ENCODE peak calls at places on chromosomes 4 and X, in six cellular contexts. J is A549, L is K562, R is SK-N-SH, H is HepG2, G is GM12878. S is an unnamed sample.
A peak's percentile ranks its signal among the peaks of the same experiment; 100 is the strongest.

GRCh38 chr4:168095776-168096443 is 3.6 kb downstream of the ANXA10 start:
- DNase-seq in R (no peak), H (no peak), J (no peak), G (no peak), L (no peak), S (peak; percentile 57)

GRCh38 chrX:9189286-9189685 is 155.4 kb upstream of the FAM9B start:
- DNase-seq in L (no peak), R (no peak), H (no peak), J (no peak), G (no peak), S (no peak)

GRCh38 chrX:138710866-138711331 is 618 bp downstream of the FGF13 start:
- DNase-seq in J (no peak), G (no peak), R (no peak), L (no peak), H (no peak), S (no peak)

GRCh38 chr4:122603156-122603574 is 17.7 kb downstream of the IL21 start:
- DNase-seq in R (no peak), J (no peak), L (peak; percentile 40), G (no peak), H (no peak), S (peak; percentile 11)

GRCh38 chrX:120452131-120452530 is 17.0 kb downstream of the LAMP2 start:
- DNase-seq in L (peak; percentile 34), R (peak; percentile 50), H (peak; percentile 4), G (no peak), J (peak; percentile 8), S (peak; percentile 26)

GRCh38 chrX:9899640-9900075 is 67.5 kb upstream of the CLDN34 start:
- DNase-seq in J (no peak), G (no peak), L (no peak), H (no peak), R (no peak), S (peak; percentile 91)

GRCh38 chrX:73851014-73852009 is 288.3 kb downstream of the CHIC1 start:
- DNase-seq in H (no peak), G (peak; percentile 90), L (peak; percentile 70), R (peak; percentile 70), J (no peak), S (peak; percentile 96)

GRCh38 chrX:150429577-150429976 is 66.5 kb downstream of the MAMLD1 start:
- DNase-seq in J (no peak), H (no peak), G (no peak), R (no peak), L (no peak), S (peak; percentile 86)

GRCh38 chr4:75142377-75142776 is 209.5 kb downstream of the PARM1 start:
- DNase-seq in H (no peak), R (no peak), J (no peak), G (no peak), L (no peak), S (peak; percentile 24)

GRCh38 chr4:100483796-100484195 is 34.0 kb downstream of the EMCN start:
- DNase-seq in H (no peak), L (no peak), G (no peak), R (no peak), J (no peak), S (no peak)

GRCh38 chr4:185742766-185743165 is 69.2 kb downstream of the SORBS2 start:
- DNase-seq in J (no peak), G (no peak), H (no peak), R (no peak), L (no peak), S (no peak)

GRCh38 chrX:18964026-18964425 is 19.9 kb downstream of the PHKA2 start:
- DNase-seq in G (no peak), H (no peak), R (no peak), L (no peak), J (no peak), S (no peak)

GRCh38 chr4:147853706-147854105 is 121.8 kb downstream of the ARHGAP10 start:
- DNase-seq in R (peak; percentile 34), G (no peak), H (no peak), L (no peak), J (no peak), S (peak; percentile 79)

GRCh38 chr4:87120411-87121162 is 99.8 kb downstream of the KLHL8 start:
- DNase-seq in R (no peak), G (no peak), H (peak; percentile 47), L (no peak), J (no peak), S (peak; percentile 87)

GRCh38 chrX:150880808-150881165 is 17.7 kb downstream of the CD99L2 start:
- DNase-seq in L (no peak), H (no peak), G (no peak), R (no peak), J (no peak), S (no peak)

GRCh38 chr4:111662496-111662895 is 482.8 kb upstream of the FAM241A start:
- DNase-seq in G (no peak), H (no peak), R (no peak), J (no peak), L (no peak), S (no peak)

GRCh38 chr4:175380841-175381240 is 431.2 kb downstream of the GPM6A start:
- DNase-seq in G (no peak), R (no peak), H (no peak), L (no peak), J (no peak), S (no peak)

GRCh38 chrX:135931644-135932487 is 38.4 kb downstream of the SAGE1 start:
- DNase-seq in H (peak; percentile 15), G (no peak), R (peak; percentile 29), L (peak; percentile 10), J (no peak), S (peak; percentile 24)

GRCh38 chr4:42927946-42928345 is 35.4 kb downstream of the GRXCR1 start:
- DNase-seq in G (no peak), J (no peak), R (no peak), L (no peak), H (no peak), S (no peak)

GRCh38 chr4:88689877-88690276 is 7.8 kb downstream of the NAP1L5 start:
- DNase-seq in G (no peak), H (no peak), R (no peak), L (no peak), J (no peak), S (no peak)

GRCh38 chr4:74364649-74365491 is at the start of gene EREG:
- DNase-seq in J (peak; percentile 33), H (no peak), G (no peak), R (peak; percentile 23), L (peak; percentile 57), S (peak; percentile 62)

GRCh38 chrX:119763175-119763574 is 4.8 kb downstream of the SOWAHD start:
- DNase-seq in H (no peak), L (no peak), R (no peak), G (no peak), J (no peak), S (peak; percentile 77)

GRCh38 chr4:41448935-41449334 is 89.0 kb upstream of the LIMCH1 start:
- DNase-seq in L (no peak), R (no peak), J (no peak), G (no peak), H (peak; percentile 3), S (no peak)

GRCh38 chr4:188032170-188032569 is 36.6 kb downstream of the ZFP42 start:
- DNase-seq in J (no peak), H (no peak), G (no peak), R (no peak), L (no peak), S (no peak)

GRCh38 chrX:139882299-139882698 is 50.6 kb downstream of the ATP11C start:
- DNase-seq in G (no peak), L (no peak), J (no peak), H (no peak), R (no peak), S (no peak)

GRCh38 chrX:101759000-101759399 is 99.3 kb upstream of the ARMCX2 start:
- DNase-seq in G (no peak), H (peak; percentile 2), L (peak; percentile 5), R (peak; percentile 27), J (peak; percentile 1), S (peak; percentile 49)
- TF ChIP-seq SMC3 in G (peak; percentile 50), H (no peak), L (no peak), R (peak; percentile 10), J (peak; percentile 30), S (peak; percentile 43)

GRCh38 chr4:37889849-37890500 is 909 bp upstream of the TBC1D1 start:
- DNase-seq in R (peak; percentile 48), J (no peak), H (no peak), L (no peak), G (no peak), S (peak; percentile 1)
- TF ChIP-seq SMC3 in R (no peak), J (no peak), H (no peak), L (no peak), G (no peak), S (no peak)

DNA sequence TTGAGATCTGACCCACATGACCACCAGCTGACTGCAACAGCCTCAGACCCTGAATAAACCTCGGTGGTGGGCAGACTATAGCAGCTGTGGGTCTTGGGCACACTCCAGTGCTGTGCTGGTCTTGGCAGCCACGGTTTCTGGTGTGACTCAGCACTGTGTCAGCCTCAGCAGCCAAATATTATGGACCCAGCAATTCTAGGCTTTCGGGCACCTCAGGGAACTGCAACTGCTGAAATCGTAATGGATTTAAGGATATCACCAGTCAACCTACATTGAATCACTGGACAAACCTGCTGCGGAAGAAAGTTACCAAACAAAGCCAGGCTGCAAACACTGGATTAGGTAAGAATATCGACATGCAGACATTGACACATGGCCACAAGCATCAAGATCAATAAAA is 10.5 kb upstream of the UBE2NL start:
- DNase-seq in L (no peak), R (peak; percentile 0), G (no peak), H (no peak), J (no peak), S (no peak)
- TF ChIP-seq SMC3 in L (no peak), R (no peak), G (no peak), H (no peak), J (no peak), S (no peak)

GRCh38 chr4:133154725-133155124 is 5.6 kb downstream of the PCDH10 start:
- DNase-seq in R (peak; percentile 30), L (no peak), G (no peak), J (no peak), H (peak; percentile 4), S (peak; percentile 41)

GRCh38 chr4:133152801-133153526 is 3.9 kb downstream of the PCDH10 start:
- DNase-seq in G (no peak), H (no peak), J (no peak), R (no peak), L (no peak), S (no peak)

GRCh38 chr4:133156556-133156955 is 7.5 kb downstream of the PCDH10 start:
- DNase-seq in R (no peak), H (no peak), L (no peak), G (no peak), J (no peak), S (no peak)

GRCh38 chr4:133157460-133158160 is 8.5 kb downstream of the PCDH10 start:
- DNase-seq in G (no peak), L (no peak), J (no peak), R (no peak), H (no peak), S (no peak)

GRCh38 chr4:133156096-133156495 is 7.0 kb downstream of the PCDH10 start:
- DNase-seq in H (no peak), G (no peak), J (no peak), R (no peak), L (no peak), S (no peak)
- TF ChIP-seq SMC3 in H (no peak), G (no peak), J (no peak), R (no peak), L (no peak), S (no peak)

GRCh38 chrX:118495958-118496762 is 545 bp downstream of the DOCK11 start:
- DNase-seq in H (no peak), J (no peak), R (peak; percentile 59), L (peak; percentile 20), G (no peak), S (no peak)
- TF ChIP-seq SMC3 in H (no peak), J (no peak), R (no peak), L (no peak), G (no peak), S (no peak)

S was measured in IMR-90.